ENCODE peak calls at places on chromosomes 3 and 15, in nine cellular contexts. One of them, this sample, is unnamed.

GRCh38 chr15:71116942-71117341 is 1.7 kb downstream of the THSD4 start:
- DNase-seq in omental fat pad: no peak
- DNase-seq in heart right ventricle: peak
- DNase-seq in OCI-LY7: no peak
- DNase-seq in endothelial cell: no peak
- DNase-seq in mesothelial cell of epicardium: no peak
- DNase-seq in testis: no peak
- DNase-seq in H9: no peak
- DNase-seq in CD8-positive, alpha-beta T cell: no peak
- DNase-seq in this sample: no peak

GRCh38 chr3:36095238-36095637 is 285.1 kb upstream of the STAC start:
- DNase-seq in heart right ventricle: no peak
- DNase-seq in endothelial cell: no peak
- DNase-seq in omental fat pad: no peak
- DNase-seq in H9: no peak
- DNase-seq in CD8-positive, alpha-beta T cell: no peak
- DNase-seq in testis: no peak
- DNase-seq in mesothelial cell of epicardium: no peak
- DNase-seq in OCI-LY7: peak
- DNase-seq in this sample: no peak

GRCh38 chr15:68417051-68417450 is 14.9 kb downstream of the ITGA11 start:
- DNase-seq in CD8-positive, alpha-beta T cell: no peak
- DNase-seq in H9: peak
- DNase-seq in testis: peak
- DNase-seq in endothelial cell: no peak
- DNase-seq in OCI-LY7: no peak
- DNase-seq in mesothelial cell of epicardium: no peak
- DNase-seq in heart right ventricle: no peak
- DNase-seq in omental fat pad: no peak
- DNase-seq in this sample: no peak

GRCh38 chr3:187291512-187292132 is at the start of gene MASP1:
- DNase-seq in H9: peak
- DNase-seq in mesothelial cell of epicardium: peak
- DNase-seq in heart right ventricle: peak
- DNase-seq in omental fat pad: no peak
- DNase-seq in CD8-positive, alpha-beta T cell: no peak
- DNase-seq in testis: peak
- DNase-seq in endothelial cell: no peak
- DNase-seq in OCI-LY7: no peak
- DNase-seq in this sample: no peak

GRCh38 chr3:124273651-124274050 is 281.7 kb upstream of the ROPN1 start:
- DNase-seq in H9: no peak
- DNase-seq in CD8-positive, alpha-beta T cell: no peak
- DNase-seq in mesothelial cell of epicardium: no peak
- DNase-seq in OCI-LY7: no peak
- DNase-seq in omental fat pad: no peak
- DNase-seq in endothelial cell: no peak
- DNase-seq in testis: no peak
- DNase-seq in heart right ventricle: no peak
- DNase-seq in this sample: no peak

GRCh38 chr3:52537165-52537635 is 795 bp downstream of the UQCC5 start:
- DNase-seq in heart right ventricle: no peak
- DNase-seq in OCI-LY7: no peak
- DNase-seq in endothelial cell: no peak
- DNase-seq in mesothelial cell of epicardium: no peak
- DNase-seq in CD8-positive, alpha-beta T cell: no peak
- DNase-seq in H9: no peak
- DNase-seq in testis: no peak
- DNase-seq in omental fat pad: no peak
- DNase-seq in this sample: no peak

GRCh38 chr15:91853501-91853967 is at the start of gene SLCO3A1:
- DNase-seq in endothelial cell: peak
- DNase-seq in OCI-LY7: peak
- DNase-seq in mesothelial cell of epicardium: peak
- DNase-seq in testis: peak
- DNase-seq in omental fat pad: no peak
- DNase-seq in H9: peak
- DNase-seq in heart right ventricle: peak
- DNase-seq in CD8-positive, alpha-beta T cell: peak
- DNase-seq in this sample: peak

GRCh38 chr3:106593381-106593780 is 724.6 kb upstream of the CBLB start:
- DNase-seq in OCI-LY7: no peak
- DNase-seq in heart right ventricle: no peak
- DNase-seq in testis: no peak
- DNase-seq in CD8-positive, alpha-beta T cell: no peak
- DNase-seq in omental fat pad: no peak
- DNase-seq in mesothelial cell of epicardium: no peak
- DNase-seq in H9: no peak
- DNase-seq in endothelial cell: no peak
- DNase-seq in this sample: no peak

GRCh38 chr3:26106119-26106690 is 316.3 kb downstream of the OXSM start:
- DNase-seq in OCI-LY7: no peak
- DNase-seq in omental fat pad: no peak
- DNase-seq in testis: no peak
- DNase-seq in endothelial cell: no peak
- DNase-seq in heart right ventricle: no peak
- DNase-seq in mesothelial cell of epicardium: no peak
- DNase-seq in H9: no peak
- DNase-seq in CD8-positive, alpha-beta T cell: no peak
- DNase-seq in this sample: no peak

GRCh38 chr3:39631136-39631535 is 163.7 kb downstream of the MOBP start:
- DNase-seq in OCI-LY7: no peak
- DNase-seq in mesothelial cell of epicardium: no peak
- DNase-seq in endothelial cell: no peak
- DNase-seq in H9: no peak
- DNase-seq in CD8-positive, alpha-beta T cell: no peak
- DNase-seq in omental fat pad: no peak
- DNase-seq in heart right ventricle: no peak
- DNase-seq in testis: no peak
- DNase-seq in this sample: no peak

GRCh38 chr3:89173546-89173945 is 66.1 kb downstream of the EPHA3 start:
- DNase-seq in heart right ventricle: no peak
- DNase-seq in omental fat pad: no peak
- DNase-seq in H9: no peak
- DNase-seq in endothelial cell: no peak
- DNase-seq in mesothelial cell of epicardium: no peak
- DNase-seq in testis: no peak
- DNase-seq in CD8-positive, alpha-beta T cell: no peak
- DNase-seq in OCI-LY7: no peak
- DNase-seq in this sample: no peak

GRCh38 chr3:89171681-89172080 is 64.3 kb downstream of the EPHA3 start:
- DNase-seq in omental fat pad: no peak
- DNase-seq in CD8-positive, alpha-beta T cell: no peak
- DNase-seq in endothelial cell: no peak
- DNase-seq in mesothelial cell of epicardium: no peak
- DNase-seq in heart right ventricle: no peak
- DNase-seq in testis: no peak
- DNase-seq in H9: no peak
- DNase-seq in OCI-LY7: no peak
- DNase-seq in this sample: no peak

DNA sequence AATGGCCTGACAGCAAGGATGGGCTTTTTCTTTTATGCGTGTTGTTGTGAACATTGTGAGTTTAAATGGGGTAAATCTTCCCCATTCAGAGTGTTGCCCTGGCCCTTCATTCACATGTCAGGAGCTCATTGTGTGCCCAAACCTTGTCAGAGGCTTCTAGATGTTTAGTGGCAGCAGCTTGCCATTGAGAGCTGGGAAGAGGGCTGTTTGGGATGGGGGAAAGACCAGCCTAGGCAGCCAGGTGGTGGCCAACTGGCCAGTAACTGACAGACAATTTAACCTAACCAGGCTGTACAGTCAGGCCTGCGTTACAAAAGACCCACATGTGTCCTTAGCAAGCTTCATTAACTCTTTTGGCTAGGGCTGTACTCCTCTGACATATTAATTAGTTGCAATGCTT is 64.7 kb downstream of the EPHA3 start:
- DNase-seq in omental fat pad: no peak
- DNase-seq in CD8-positive, alpha-beta T cell: no peak
- DNase-seq in heart right ventricle: no peak
- DNase-seq in testis: no peak
- DNase-seq in mesothelial cell of epicardium: no peak
- DNase-seq in OCI-LY7: no peak
- DNase-seq in H9: no peak
- DNase-seq in endothelial cell: no peak
- DNase-seq in this sample: no peak
- TF ChIP-seq CTCF in omental fat pad: no peak
- TF ChIP-seq CTCF in CD8-positive, alpha-beta T cell: no peak
- TF ChIP-seq CTCF in heart right ventricle: no peak
- TF ChIP-seq CTCF in testis: no peak
- TF ChIP-seq CTCF in mesothelial cell of epicardium: no peak
- TF ChIP-seq CTCF in OCI-LY7: no peak
- TF ChIP-seq CTCF in H9: no peak
- TF ChIP-seq CTCF in endothelial cell: no peak
- TF ChIP-seq CTCF in this sample: no peak

GRCh38 chr3:149621218-149622005 is 36.4 kb downstream of the WWTR1 start:
- DNase-seq in omental fat pad: no peak
- DNase-seq in testis: no peak
- DNase-seq in CD8-positive, alpha-beta T cell: no peak
- DNase-seq in heart right ventricle: no peak
- DNase-seq in H9: no peak
- DNase-seq in OCI-LY7: no peak
- DNase-seq in mesothelial cell of epicardium: no peak
- DNase-seq in endothelial cell: no peak
- DNase-seq in this sample: no peak

GRCh38 chr3:149625795-149626194 is 32.0 kb downstream of the WWTR1 start:
- DNase-seq in testis: no peak
- DNase-seq in CD8-positive, alpha-beta T cell: no peak
- DNase-seq in heart right ventricle: no peak
- DNase-seq in mesothelial cell of epicardium: no peak
- DNase-seq in omental fat pad: no peak
- DNase-seq in H9: no peak
- DNase-seq in OCI-LY7: no peak
- DNase-seq in endothelial cell: no peak
- DNase-seq in this sample: no peak

GRCh38 chr3:149620291-149621020 is 37.4 kb downstream of the WWTR1 start:
- DNase-seq in testis: peak
- DNase-seq in CD8-positive, alpha-beta T cell: no peak
- DNase-seq in endothelial cell: no peak
- DNase-seq in omental fat pad: no peak
- DNase-seq in mesothelial cell of epicardium: no peak
- DNase-seq in H9: no peak
- DNase-seq in OCI-LY7: no peak
- DNase-seq in heart right ventricle: no peak
- DNase-seq in this sample: no peak

GRCh38 chr3:149626671-149627070 is 31.2 kb downstream of the WWTR1 start:
- DNase-seq in endothelial cell: no peak
- DNase-seq in OCI-LY7: no peak
- DNase-seq in heart right ventricle: no peak
- DNase-seq in testis: no peak
- DNase-seq in omental fat pad: no peak
- DNase-seq in mesothelial cell of epicardium: no peak
- DNase-seq in CD8-positive, alpha-beta T cell: no peak
- DNase-seq in H9: no peak
- DNase-seq in this sample: no peak

GRCh38 chr3:149623819-149624218 is 34.0 kb downstream of the WWTR1 start:
- DNase-seq in testis: no peak
- DNase-seq in heart right ventricle: no peak
- DNase-seq in omental fat pad: no peak
- DNase-seq in mesothelial cell of epicardium: no peak
- DNase-seq in OCI-LY7: no peak
- DNase-seq in endothelial cell: no peak
- DNase-seq in CD8-positive, alpha-beta T cell: no peak
- DNase-seq in H9: no peak
- DNase-seq in this sample: no peak
- TF ChIP-seq CTCF in testis: no peak
- TF ChIP-seq CTCF in heart right ventricle: no peak
- TF ChIP-seq CTCF in omental fat pad: no peak
- TF ChIP-seq CTCF in mesothelial cell of epicardium: no peak
- TF ChIP-seq CTCF in OCI-LY7: no peak
- TF ChIP-seq CTCF in endothelial cell: no peak
- TF ChIP-seq CTCF in CD8-positive, alpha-beta T cell: no peak
- TF ChIP-seq CTCF in H9: no peak
- TF ChIP-seq CTCF in this sample: no peak

GRCh38 chr15:32029862-32030781 is at the start of gene CHRNA7:
- DNase-seq in OCI-LY7: peak
- DNase-seq in omental fat pad: no peak
- DNase-seq in CD8-positive, alpha-beta T cell: no peak
- DNase-seq in H9: peak
- DNase-seq in mesothelial cell of epicardium: peak
- DNase-seq in heart right ventricle: peak
- DNase-seq in endothelial cell: peak
- DNase-seq in testis: peak
- DNase-seq in this sample: no peak
- TF ChIP-seq CTCF in OCI-LY7: no peak
- TF ChIP-seq CTCF in omental fat pad: no peak
- TF ChIP-seq CTCF in CD8-positive, alpha-beta T cell: no peak
- TF ChIP-seq CTCF in H9: peak
- TF ChIP-seq CTCF in mesothelial cell of epicardium: peak
- TF ChIP-seq CTCF in heart right ventricle: peak
- TF ChIP-seq CTCF in endothelial cell: peak
- TF ChIP-seq CTCF in testis: no peak
- TF ChIP-seq CTCF in this sample: no peak

GRCh38 chr3:84980011-84980410 is 21.2 kb downstream of the CADM2 start:
- DNase-seq in heart right ventricle: no peak
- DNase-seq in H9: no peak
- DNase-seq in CD8-positive, alpha-beta T cell: no peak
- DNase-seq in testis: no peak
- DNase-seq in mesothelial cell of epicardium: no peak
- DNase-seq in OCI-LY7: no peak
- DNase-seq in endothelial cell: no peak
- DNase-seq in omental fat pad: no peak
- DNase-seq in this sample: no peak

GRCh38 chr3:84978833-84979232 is 20.0 kb downstream of the CADM2 start:
- DNase-seq in omental fat pad: no peak
- DNase-seq in mesothelial cell of epicardium: no peak
- DNase-seq in heart right ventricle: no peak
- DNase-seq in H9: no peak
- DNase-seq in endothelial cell: no peak
- DNase-seq in testis: no peak
- DNase-seq in OCI-LY7: no peak
- DNase-seq in CD8-positive, alpha-beta T cell: no peak
- DNase-seq in this sample: no peak

GRCh38 chr3:84968701-84969235 is 10.0 kb downstream of the CADM2 start:
- DNase-seq in heart right ventricle: no peak
- DNase-seq in endothelial cell: no peak
- DNase-seq in testis: no peak
- DNase-seq in OCI-LY7: no peak
- DNase-seq in H9: no peak
- DNase-seq in CD8-positive, alpha-beta T cell: no peak
- DNase-seq in omental fat pad: no peak
- DNase-seq in mesothelial cell of epicardium: no peak
- DNase-seq in this sample: no peak

GRCh38 chr3:84977021-84977420 is 18.2 kb downstream of the CADM2 start:
- DNase-seq in OCI-LY7: no peak
- DNase-seq in mesothelial cell of epicardium: no peak
- DNase-seq in testis: no peak
- DNase-seq in omental fat pad: no peak
- DNase-seq in CD8-positive, alpha-beta T cell: no peak
- DNase-seq in H9: no peak
- DNase-seq in heart right ventricle: no peak
- DNase-seq in endothelial cell: no peak
- DNase-seq in this sample: no peak

DNA sequence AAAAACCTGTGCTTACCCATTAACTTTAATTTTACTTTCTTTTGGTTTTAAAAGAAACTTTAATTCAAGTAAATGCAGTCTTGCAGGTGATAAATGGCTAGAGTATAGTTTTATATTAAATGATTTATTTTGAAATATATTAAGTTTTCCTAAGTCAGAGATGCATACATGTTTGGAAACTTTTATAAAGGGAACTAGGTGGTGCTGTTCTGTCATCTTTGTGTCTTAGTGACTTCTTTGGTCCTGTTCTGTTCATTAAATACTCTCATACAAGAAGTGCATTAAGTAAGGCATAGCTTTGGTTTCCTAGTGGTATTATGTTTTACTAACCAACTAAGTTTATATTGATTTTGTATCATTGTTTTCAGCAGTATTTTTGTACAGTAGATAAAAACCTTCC is 15.6 kb downstream of the CADM2 start:
- DNase-seq in H9: no peak
- DNase-seq in testis: no peak
- DNase-seq in OCI-LY7: no peak
- DNase-seq in CD8-positive, alpha-beta T cell: no peak
- DNase-seq in mesothelial cell of epicardium: no peak
- DNase-seq in heart right ventricle: no peak
- DNase-seq in endothelial cell: no peak
- DNase-seq in omental fat pad: no peak
- DNase-seq in this sample: no peak
- TF ChIP-seq CTCF in H9: peak
- TF ChIP-seq CTCF in testis: no peak
- TF ChIP-seq CTCF in OCI-LY7: peak
- TF ChIP-seq CTCF in CD8-positive, alpha-beta T cell: no peak
- TF ChIP-seq CTCF in mesothelial cell of epicardium: no peak
- TF ChIP-seq CTCF in heart right ventricle: no peak
- TF ChIP-seq CTCF in endothelial cell: no peak
- TF ChIP-seq CTCF in omental fat pad: no peak
- TF ChIP-seq CTCF in this sample: no peak